ENCODE peak calls at places on chromosome 11, in six cellular contexts. E is HCT116, Y is A549, Z is Panc1, G is GM23338, V is SK-N-SH. L is an unnamed sample.

GRCh38 chr11:63462126-63462525 is 28.8 kb downstream of the PLAAT5 start:
- DNase-seq in Y (no peak), E (no peak), V (no peak), G (no peak), Z (no peak), L (no peak)

GRCh38 chr11:88414385-88414861 is 76.9 kb upstream of the CTSC start:
- DNase-seq in E (no peak), V (peak), Z (no peak), Y (no peak), G (no peak), L (peak)

GRCh38 chr11:44223261-44223660 is 86.7 kb downstream of the ALX4 start:
- DNase-seq in E (no peak), G (no peak), V (no peak), Y (no peak), Z (no peak), L (no peak)

GRCh38 chr11:2929880-2930704 is 872 bp upstream of the PHLDA2 start:
- DNase-seq in V (peak), E (peak), Z (no peak), Y (peak), G (peak), L (peak)

GRCh38 chr11:92838655-92839334 is 130.7 kb upstream of the MTNR1B start:
- DNase-seq in Z (no peak), V (no peak), Y (no peak), G (peak), E (no peak), L (no peak)

GRCh38 chr11:60926500-60926899 is 2.2 kb downstream of the TMEM132A start:
- DNase-seq in Z (no peak), G (no peak), Y (no peak), E (no peak), V (peak), L (no peak)

GRCh38 chr11:36688132-36688531 is 90.1 kb upstream of the RAG2 start:
- DNase-seq in G (no peak), V (no peak), Y (no peak), Z (no peak), E (no peak), L (no peak)

GRCh38 chr11:83836883-83837654 is 550.9 kb upstream of the CCDC90B start:
- DNase-seq in E (peak), G (peak), Z (peak), Y (peak), V (peak), L (peak)

GRCh38 chr11:95536049-95536448 is 253.5 kb downstream of the FAM76B start:
- DNase-seq in G (no peak), Y (no peak), E (no peak), Z (no peak), V (no peak), L (no peak)

GRCh38 chr11:60251485-60252207 is 8.7 kb upstream of the MS4A4E start:
- DNase-seq in G (peak), Z (peak), E (peak), V (peak), Y (no peak), L (peak)

GRCh38 chr11:24828938-24829337 is 332.1 kb downstream of the LUZP2 start:
- DNase-seq in G (peak), Y (no peak), Z (no peak), E (no peak), V (no peak), L (no peak)

GRCh38 chr11:9574556-9574805 is 1.0 kb downstream of the WEE1 start:
- DNase-seq in G (peak), V (no peak), Z (no peak), Y (no peak), E (no peak), L (no peak)

GRCh38 chr11:77075425-77075905 is 8.7 kb downstream of the CAPN5 start:
- DNase-seq in V (no peak), Z (no peak), E (no peak), G (no peak), Y (no peak), L (no peak)

GRCh38 chr11:46369458-46370152 is 11.9 kb upstream of the MDK start:
- DNase-seq in E (peak), G (peak), V (peak), Y (peak), Z (no peak), L (no peak)

GRCh38 chr11:68741536-68741935 is 9.8 kb downstream of the TESMIN start:
- DNase-seq in Y (no peak), Z (no peak), V (no peak), G (no peak), E (no peak), L (no peak)

GRCh38 chr11:1475841-1476240 is 10.7 kb downstream of the MOB2 start:
- DNase-seq in G (no peak), Y (no peak), V (no peak), Z (no peak), E (no peak), L (no peak)

GRCh38 chr11:126816655-126817054 is 183.9 kb downstream of the KIRREL3 start:
- DNase-seq in V (no peak), Y (no peak), E (no peak), G (no peak), Z (no peak), L (no peak)

GRCh38 chr11:617248-617911 is 1.6 kb upstream of the IRF7 start:
- DNase-seq in G (no peak), Y (no peak), E (no peak), Z (no peak), V (no peak), L (no peak)

DNA sequence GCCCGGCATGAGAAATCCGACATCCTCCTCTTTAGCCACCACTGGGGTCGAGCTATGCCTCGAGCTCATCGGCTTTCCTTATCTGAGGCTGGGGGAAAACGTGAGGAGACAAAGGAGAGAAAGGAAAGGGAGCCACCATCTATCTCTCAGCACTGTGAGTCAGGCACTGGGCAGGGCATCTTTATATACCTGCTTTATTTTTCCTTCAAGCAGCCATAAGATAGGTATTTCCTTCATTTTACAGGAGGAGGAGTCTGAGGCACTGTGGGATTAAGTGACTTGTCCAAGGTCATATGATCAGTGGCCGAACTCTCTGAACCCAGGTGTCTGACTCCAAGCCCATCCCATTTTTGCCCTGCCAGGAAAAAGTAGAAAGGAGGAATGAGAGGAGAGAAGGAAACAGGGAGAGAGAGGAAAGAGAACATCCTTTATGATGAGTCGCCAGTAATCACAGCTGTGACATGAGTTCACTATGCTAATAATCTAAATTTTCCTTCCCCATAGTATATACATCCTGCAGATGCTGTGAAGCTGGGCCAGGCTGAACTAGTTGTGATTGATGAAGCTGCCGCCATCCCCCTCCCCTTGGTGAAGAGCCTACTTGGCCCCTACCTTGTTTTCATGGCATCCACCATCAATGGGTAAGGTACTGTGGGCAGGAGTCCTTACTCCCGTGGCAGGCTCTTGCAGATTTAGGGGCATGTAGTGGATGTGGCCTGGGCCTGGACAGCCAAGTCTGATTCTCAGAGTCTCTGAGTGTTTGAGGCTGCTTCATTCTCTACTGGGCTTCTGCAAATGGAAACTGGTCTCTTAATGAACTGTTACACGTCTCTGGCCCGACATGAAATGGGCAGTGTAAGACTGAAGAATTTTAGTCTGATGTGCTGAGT is 21.8 kb downstream of the NAT10 start:
- DNase-seq in E (no peak), V (no peak), G (no peak), Y (no peak), Z (no peak), L (no peak)
- TF ChIP-seq CTCF in E (no peak), V (no peak), G (no peak), Y (no peak), Z (no peak), L (no peak)

DNA sequence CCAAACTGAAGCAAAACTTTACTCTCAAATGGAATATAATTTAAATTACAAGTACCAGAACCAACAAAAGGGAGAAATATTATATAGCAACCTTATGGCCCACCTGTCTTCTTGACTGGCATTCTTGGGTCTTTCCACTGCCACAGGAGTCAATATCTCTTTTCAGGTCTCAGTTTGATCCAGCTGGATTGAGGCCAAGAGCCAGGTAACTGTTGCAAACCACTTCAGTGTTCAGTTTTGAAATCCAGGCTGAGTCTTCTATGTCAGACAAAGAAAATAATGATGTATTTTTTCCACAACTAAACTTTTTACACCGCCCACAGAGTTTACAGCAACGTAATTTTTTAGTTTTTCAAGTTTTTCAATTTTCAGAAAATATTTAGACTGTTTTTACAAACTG is 648 bp downstream of the DLG2 start:
- DNase-seq in E (no peak), V (no peak), G (no peak), Z (no peak), Y (no peak), L (no peak)
- H3K4me3 ChIP-seq in E (no peak), V (no peak), G (peak), Z (no peak), Y (no peak), L (no peak)

GRCh38 chr11:67045314-67045713 is 11.3 kb upstream of the RHOD start:
- DNase-seq in Y (peak), G (no peak), E (peak), Z (no peak), V (no peak), L (no peak)
- TF ChIP-seq REST in Y (no peak), G (no peak), E (no peak), Z (no peak), V (no peak), L (no peak)

GRCh38 chr11:135035282-135035681 is 623.2 kb upstream of the B3GAT1 start:
- DNase-seq in V (no peak), G (no peak), Y (no peak), E (no peak), Z (no peak), L (no peak)
- TF ChIP-seq CTCF in V (no peak), G (no peak), Y (no peak), E (no peak), Z (no peak), L (no peak)

GRCh38 chr11:64866173-64866491 is 12.3 kb downstream of the EHD1 start:
- DNase-seq in G (no peak), V (no peak), E (no peak), Y (no peak), Z (no peak), L (no peak)
- H3K4me3 ChIP-seq in G (no peak), V (no peak), E (no peak), Y (no peak), Z (no peak), L (no peak)

GRCh38 chr11:110716361-110716760 is 4.1 kb upstream of the ARHGAP20 start:
- DNase-seq in E (no peak), Y (no peak), G (no peak), Z (no peak), V (no peak), L (no peak)
- TF ChIP-seq REST in E (no peak), Y (no peak), G (no peak), Z (no peak), V (no peak), L (no peak)

DNA sequence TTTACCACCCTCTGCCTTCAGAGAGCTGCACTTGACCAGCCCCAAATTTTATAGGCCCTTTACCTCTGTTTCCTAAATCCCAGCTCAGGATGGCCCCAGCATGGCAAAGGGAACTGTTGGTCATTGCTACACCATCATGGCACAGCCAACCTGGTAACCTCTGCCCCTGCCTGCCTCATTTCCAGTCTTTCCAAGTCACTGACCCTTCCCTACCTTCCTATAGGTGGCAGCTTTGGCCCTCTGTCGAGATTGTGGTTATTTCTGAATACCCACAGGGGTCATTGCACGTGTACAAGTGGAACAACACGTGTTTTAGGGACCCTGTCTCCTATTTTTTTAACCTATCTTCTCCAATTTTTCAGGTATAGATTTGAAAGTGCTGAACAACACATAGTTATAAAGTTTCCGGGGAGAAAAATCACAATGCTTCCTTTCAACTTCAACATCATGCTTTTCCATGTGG is 2.8 kb downstream of the GALNT18 start:
- DNase-seq in Y (peak), G (peak), V (no peak), Z (no peak), E (no peak), L (no peak)
- TF ChIP-seq CTCF in Y (peak), G (peak), V (no peak), Z (peak), E (peak), L (no peak)

L was measured in HL-60.